ENCODE peak calls at places on chromosome 4, in five cellular contexts. L, K, Q, O and X are unnamed samples.

GRCh38 chr4:13837228-13837627 is 209.7 kb upstream of the BOD1L1 start:
- DNase-seq in L (no peak), K (no peak), Q (no peak), O (no peak), X (no peak)

GRCh38 chr4:172042714-172043114 is 229.5 kb downstream of the GALNTL6 start:
- DNase-seq in L (peak; percentile 51), K (no peak), Q (no peak), O (no peak), X (no peak)

GRCh38 chr4:39544580-39545315 is 17.5 kb upstream of the UGDH start:
- DNase-seq in L (no peak), K (no peak), Q (no peak), O (no peak), X (no peak)

GRCh38 chr4:13547563-13548041 is 3.3 kb upstream of the NKX3-2 start:
- DNase-seq in L (peak; percentile 41), K (peak; percentile 25), Q (no peak), O (no peak), X (no peak)

GRCh38 chr4:86927843-86928395 is 6.9 kb upstream of the AFF1 start:
- DNase-seq in L (peak; percentile 66), K (peak; percentile 21), Q (no peak), O (no peak), X (no peak)

GRCh38 chr4:136562842-136563241 is 969.5 kb downstream of the PCDH18 start:
- DNase-seq in L (no peak), K (no peak), Q (no peak), O (no peak), X (no peak)

GRCh38 chr4:126241631-126242030 is 926.9 kb downstream of the FAT4 start:
- DNase-seq in L (no peak), K (no peak), Q (no peak), O (no peak), X (no peak)

GRCh38 chr4:51885371-51885770 is 42.4 kb downstream of the DCUN1D4 start:
- DNase-seq in L (peak; percentile 46), K (no peak), Q (no peak), O (no peak), X (no peak)

GRCh38 chr4:62771656-62772557 is 1571.8 kb downstream of the ADGRL3 start:
- DNase-seq in L (no peak), K (no peak), Q (no peak), O (no peak), X (no peak)

GRCh38 chr4:151173751-151174325 is 74.4 kb downstream of the RPS3A start:
- DNase-seq in L (no peak), K (peak; percentile 39), Q (no peak), O (peak; percentile 36), X (no peak)

GRCh38 chr4:178174756-178175155 is 732.5 kb upstream of the AGA start:
- DNase-seq in L (no peak), K (no peak), Q (no peak), O (no peak), X (no peak)

GRCh38 chr4:150518559-150518958 is 63.4 kb upstream of the MAB21L2 start:
- DNase-seq in L (no peak), K (no peak), Q (no peak), O (no peak), X (no peak)

GRCh38 chr4:129335263-129335662 is 239.3 kb downstream of the C4orf33 start:
- DNase-seq in L (no peak), K (no peak), Q (no peak), O (no peak), X (no peak)

GRCh38 chr4:112953295-112953694 is 96.2 kb upstream of the ANK2 start:
- DNase-seq in L (no peak), K (no peak), Q (no peak), O (no peak), X (no peak)

GRCh38 chr4:4456351-4456750 is 69.4 kb downstream of the NSG1 start:
- DNase-seq in L (no peak), K (no peak), Q (no peak), O (no peak), X (no peak)

GRCh38 chr4:40164459-40164858 is 32.4 kb upstream of the RHOH start:
- DNase-seq in L (no peak), K (no peak), Q (no peak), O (no peak), X (no peak)

GRCh38 chr4:17846256-17846655 is 35.5 kb downstream of the NCAPG start:
- DNase-seq in L (no peak), K (no peak), Q (no peak), O (no peak), X (no peak)

GRCh38 chr4:112967109-112967508 is 82.3 kb upstream of the ANK2 start:
- DNase-seq in L (no peak), K (no peak), Q (no peak), O (no peak), X (no peak)

GRCh38 chr4:145812902-145813301 is 125.7 kb downstream of the ZNF827 start:
- DNase-seq in L (no peak), K (no peak), Q (no peak), O (no peak), X (no peak)

GRCh38 chr4:129218355-129218754 is 122.4 kb downstream of the C4orf33 start:
- DNase-seq in L (peak; percentile 22), K (peak; percentile 8), Q (no peak), O (no peak), X (no peak)

GRCh38 chr4:153447175-153447887 is 18.8 kb upstream of the TMEM131L start:
- DNase-seq in L (peak; percentile 17), K (no peak), Q (no peak), O (no peak), X (no peak)

GRCh38 chr4:25792200-25792791 is 70.5 kb downstream of the SEL1L3 start:
- DNase-seq in L (no peak), K (peak; percentile 61), Q (peak; percentile 79), O (peak; percentile 54), X (no peak)

GRCh38 chr4:75634281-75634680 is 4.0 kb upstream of the CDKL2 start:
- DNase-seq in L (no peak), K (no peak), Q (no peak), O (no peak), X (no peak)

GRCh38 chr4:26131711-26132110 is 189.1 kb upstream of the RBPJ start:
- DNase-seq in L (no peak), K (no peak), Q (no peak), O (no peak), X (no peak)

GRCh38 chr4:74426101-74426500 is 18.8 kb upstream of the AREG start:
- DNase-seq in L (no peak), K (no peak), Q (no peak), O (no peak), X (no peak)

GRCh38 chr4:87819281-87819919 is 13.4 kb upstream of the MEPE start:
- DNase-seq in L (peak; percentile 32), K (no peak), Q (no peak), O (no peak), X (no peak)

GRCh38 chr4:62193726-62194125 is 993.6 kb downstream of the ADGRL3 start:
- DNase-seq in L (no peak), K (no peak), Q (no peak), O (no peak), X (no peak)

GRCh38 chr4:7390906-7391636 is 43.7 kb downstream of the PSAPL1 start:
- DNase-seq in L (no peak), K (no peak), Q (peak; percentile 18), O (no peak), X (no peak)

GRCh38 chr4:174828845-174829701 is at the start of gene GLRA3:
- DNase-seq in L (peak; percentile 84), K (peak; percentile 15), Q (peak; percentile 36), O (peak; percentile 75), X (peak; percentile 46)

GRCh38 chr4:62797221-62797620 is 1597.1 kb downstream of the ADGRL3 start:
- DNase-seq in L (no peak), K (no peak), Q (no peak), O (no peak), X (no peak)

GRCh38 chr4:97987019-97987648 is 156.1 kb downstream of the STPG2 start:
- DNase-seq in L (peak; percentile 67), K (no peak), Q (no peak), O (no peak), X (no peak)

GRCh38 chr4:73668806-73669205 is 48.6 kb upstream of the RASSF6 start:
- DNase-seq in L (no peak), K (no peak), Q (no peak), O (no peak), X (no peak)

GRCh38 chr4:156705291-156705690 is 266.3 kb downstream of the PDGFC start:
- DNase-seq in L (no peak), K (no peak), Q (no peak), O (no peak), X (no peak)

DNA sequence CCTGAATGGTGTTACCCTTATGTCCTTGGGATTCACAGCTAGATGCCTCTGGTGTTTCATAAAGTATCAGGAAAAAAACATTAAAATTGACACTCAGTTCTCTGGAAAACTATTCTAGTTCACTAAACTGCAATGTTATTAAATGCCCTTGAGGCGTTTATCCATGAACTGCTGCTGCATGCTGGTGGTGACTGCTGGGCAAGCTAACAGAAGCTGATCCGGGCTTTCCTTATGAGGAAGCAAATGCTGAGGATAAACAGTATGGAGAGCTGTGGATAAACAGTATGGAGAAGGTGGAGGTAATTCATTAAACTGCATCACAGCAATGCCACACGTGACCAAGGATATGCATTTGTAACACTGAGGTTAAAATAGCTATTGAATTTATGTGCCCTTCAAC is 227.0 kb downstream of the NR3C2 start:
- DNase-seq in L (no peak), K (no peak), Q (no peak), O (no peak), X (no peak)
- H3K27ac ChIP-seq in L (no peak overlapping the region), K (peak overlapping the region; percentile 61), Q (peak overlapping the region; percentile 71), O (no peak overlapping the region), X (no peak overlapping the region)

GRCh38 chr4:108852691-108853090 is 89.8 kb upstream of the ETNPPL start:
- DNase-seq in L (no peak), K (no peak), Q (no peak), O (no peak), X (no peak)
- H3K27ac ChIP-seq in L (no peak overlapping the region), K (no peak overlapping the region), Q (no peak overlapping the region), O (no peak overlapping the region), X (no peak overlapping the region)

DNA sequence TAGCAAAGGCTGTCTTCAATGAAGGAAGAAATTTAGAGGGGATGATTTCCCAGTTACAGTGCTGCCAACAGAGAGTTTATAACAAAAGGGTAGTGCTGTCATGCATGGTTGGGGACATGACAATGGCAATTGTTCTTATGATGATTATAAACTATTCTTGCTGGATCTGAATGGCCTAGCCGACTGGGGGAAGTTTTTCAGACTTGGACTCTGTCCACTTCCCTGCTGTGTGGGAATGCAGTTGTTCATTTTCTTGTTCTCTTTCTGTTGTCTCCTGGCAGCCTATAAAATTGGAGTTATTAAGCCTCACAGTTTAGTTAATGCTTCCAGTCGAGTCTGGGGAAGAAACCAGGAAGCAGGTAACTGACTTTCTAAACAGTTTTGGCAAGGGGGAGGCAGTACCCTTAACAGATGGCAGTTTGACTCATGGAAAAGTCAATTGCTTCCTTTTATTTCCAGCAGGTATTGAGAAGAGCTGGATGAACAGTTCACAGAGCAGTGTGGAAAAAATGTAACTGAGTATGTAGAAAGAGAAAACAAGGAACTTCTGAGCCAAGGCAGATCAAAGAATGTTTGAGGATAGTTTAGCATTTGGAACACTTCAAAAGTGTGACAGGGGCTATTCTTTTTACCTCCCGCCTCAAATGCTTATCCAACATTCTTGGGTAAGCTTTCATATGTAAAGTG is 582.7 kb downstream of the RAPGEF2 start:
- DNase-seq in L (no peak), K (no peak), Q (no peak), O (no peak), X (no peak)
- H3K27ac ChIP-seq in L (peak overlapping the region; percentile 5), K (no peak overlapping the region), Q (no peak overlapping the region), O (no peak overlapping the region), X (no peak overlapping the region)

DNA sequence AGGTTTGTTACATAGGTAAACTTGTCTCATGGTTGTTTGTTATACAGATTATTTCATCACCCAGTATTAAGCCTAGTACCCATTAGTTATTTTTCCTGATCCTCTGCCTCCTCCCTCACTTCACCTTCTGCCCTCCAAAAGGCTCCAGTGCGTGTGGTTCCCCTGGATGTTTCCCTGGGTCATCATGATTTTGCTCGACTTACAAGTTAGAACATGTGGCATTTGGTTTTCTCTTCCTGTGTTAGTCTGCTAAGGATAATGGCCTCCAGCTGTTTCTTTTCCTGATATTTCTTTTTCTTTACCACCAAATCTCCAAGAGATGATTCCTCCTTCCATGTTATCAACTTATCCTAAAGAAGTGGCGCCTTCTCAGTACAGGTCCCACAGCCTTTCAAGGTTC is 543.1 kb upstream of the ADGRL3 start:
- DNase-seq in L (no peak), K (no peak), Q (no peak), O (no peak), X (no peak)
- H3K27ac ChIP-seq in L (no peak overlapping the region), K (no peak overlapping the region), Q (no peak overlapping the region), O (no peak overlapping the region), X (no peak overlapping the region)